ENCODE peak calls at places on chromosomes 3 and 15, in four cellular contexts. S is RPMI7951, F is lower lobe of right lung, B is HCEC 1CT. D is an unnamed sample.

GRCh38 chr3:133691410-133692107 is 29.8 kb upstream of the TOPBP1 start:
- DNase-seq in S (no peak), F (no peak), B (peak; percentile 25), D (peak; percentile 27)

GRCh38 chr3:152258448-152259302 is 10.1 kb upstream of the MBNL1 start:
- DNase-seq in F (peak; percentile 77), B (peak; percentile 98), S (peak; percentile 94), D (peak; percentile 94)

GRCh38 chr15:69652906-69653305 is 200.3 kb downstream of the RPLP1 start:
- DNase-seq in F (no peak), S (no peak), B (no peak), D (no peak)

GRCh38 chr3:37745921-37746320 is 115.8 kb upstream of the CTDSPL start:
- DNase-seq in S (no peak), B (no peak), F (no peak), D (no peak)

GRCh38 chr3:66532613-66533012 is 31.8 kb upstream of the LRIG1 start:
- DNase-seq in S (no peak), B (no peak), F (no peak), D (no peak)

GRCh38 chr15:65930134-65930533 is 60.8 kb downstream of the RAB11A start:
- DNase-seq in F (no peak), S (no peak), B (no peak), D (no peak)

GRCh38 chr3:117074833-117075232 is 365.3 kb downstream of the TUSC7 start:
- DNase-seq in S (no peak), B (no peak), F (no peak), D (no peak)

GRCh38 chr3:23203651-23204111 is 554 bp downstream of the UBE2E2 start:
- DNase-seq in S (peak; percentile 23), B (peak; percentile 14), F (peak; percentile 50), D (peak; percentile 36)

GRCh38 chr15:90002428-90002844 is 1.3 kb downstream of the ZNF710 start:
- DNase-seq in B (peak; percentile 35), S (peak; percentile 52), F (peak; percentile 75), D (peak; percentile 47)

GRCh38 chr3:138468886-138469285 is 34.5 kb downstream of the ESYT3 start:
- DNase-seq in B (peak; percentile 34), F (peak; percentile 6), S (peak; percentile 63), D (peak; percentile 81)

GRCh38 chr3:143478124-143478693 is 358.6 kb downstream of the CHST2 start:
- DNase-seq in S (no peak), F (no peak), B (no peak), D (no peak)

GRCh38 chr15:73341886-73342600 is 26.7 kb downstream of the HCN4 start:
- DNase-seq in S (peak; percentile 27), F (no peak), B (no peak), D (no peak)

GRCh38 chr3:12869025-12869695 is 27.8 kb upstream of the RPL32 start:
- DNase-seq in F (peak; percentile 76), S (no peak), B (no peak), D (peak; percentile 12)

GRCh38 chr15:65824031-65824743 is 32.1 kb upstream of the DENND4A start:
- DNase-seq in S (peak; percentile 69), B (peak; percentile 72), F (no peak), D (peak; percentile 61)

GRCh38 chr3:128804017-128804816 is 75.2 kb upstream of the ACAD9 start:
- DNase-seq in S (peak; percentile 71), B (no peak), F (no peak), D (peak; percentile 31)

GRCh38 chr3:62229908-62230307 is 143.4 kb downstream of the FEZF2 start:
- DNase-seq in F (no peak), B (peak; percentile 9), S (peak; percentile 17), D (peak; percentile 10)

GRCh38 chr3:106332884-106333283 is 464.1 kb upstream of the CBLB start:
- DNase-seq in F (no peak), S (peak; percentile 71), B (no peak), D (peak; percentile 41)

GRCh38 chr3:102484384-102484783 is 49.6 kb downstream of the ZPLD1 start:
- DNase-seq in S (no peak), F (no peak), B (no peak), D (no peak)

GRCh38 chr3:119562307-119562961 is 3.0 kb upstream of the CD80 start:
- DNase-seq in F (no peak), S (no peak), B (no peak), D (no peak)

GRCh38 chr3:197015790-197016705 is 13.6 kb downstream of the MELTF start:
- DNase-seq in B (no peak), S (no peak), F (no peak), D (no peak)

GRCh38 chr3:19427417-19428149 is 279.3 kb downstream of the KCNH8 start:
- DNase-seq in F (no peak), B (no peak), S (no peak), D (no peak)

GRCh38 chr3:64049832-64050231 is 26.5 kb upstream of the PSMD6 start:
- DNase-seq in S (no peak), B (no peak), F (no peak), D (no peak)

GRCh38 chr3:181383760-181384159 is 328.0 kb upstream of the SOX2 start:
- DNase-seq in B (no peak), F (no peak), S (peak; percentile 13), D (no peak)

GRCh38 chr15:65512807-65513416 is 4.6 kb downstream of the DPP8 start:
- DNase-seq in B (no peak), S (no peak), F (no peak), D (no peak)

GRCh38 chr15:39127925-39128617 is 452.8 kb upstream of the THBS1 start:
- DNase-seq in F (no peak), S (peak; percentile 97), B (peak; percentile 94), D (peak; percentile 93)

GRCh38 chr3:134874737-134875413 is 79.8 kb downstream of the EPHB1 start:
- DNase-seq in B (no peak), S (peak; percentile 62), F (no peak), D (no peak)

GRCh38 chr15:48478581-48478980 is 147.4 kb downstream of the DUT start:
- DNase-seq in B (no peak), F (no peak), S (no peak), D (no peak)

D was measured in EL.